ENCODE peak calls at places on chromosomes 16 and 17, in five cellular contexts. R is HS-27A, P is HTR-8/SVneo, X is brain microvascular endothelial cell, T is EL. Z is an unnamed sample.

GRCh38 chr16:5042574-5043171 is 8.9 kb upstream of the NAGPA start:
- DNase-seq in T (peak), R (no peak), P (peak), X (peak), Z (peak)

GRCh38 chr17:82120148-82120547 is 22.1 kb upstream of the FASN start:
- DNase-seq in X (no peak), T (peak), R (no peak), P (no peak), Z (peak)

GRCh38 chr16:30526137-30526822 is at the start of gene ZNF768:
- DNase-seq in R (no peak), T (peak), X (no peak), P (peak), Z (peak)

GRCh38 chr17:19260958-19261357 is 23.8 kb downstream of the EPN2 start:
- DNase-seq in X (no peak), T (no peak), R (no peak), P (no peak), Z (no peak)

GRCh38 chr17:40348562-40349476 is 15.7 kb downstream of the GJD3 start:
- DNase-seq in T (no peak), P (no peak), X (no peak), R (no peak), Z (no peak)

GRCh38 chr17:8073627-8074485 is 13.7 kb downstream of the ALOX12B start:
- DNase-seq in P (peak), T (peak), X (peak), R (no peak), Z (peak)

GRCh38 chr16:80323187-80323807 is 217.5 kb upstream of the DYNLRB2 start:
- DNase-seq in T (no peak), X (no peak), R (no peak), P (no peak), Z (no peak)

GRCh38 chr17:39791296-39791992 is 53.7 kb downstream of the GRB7 start:
- DNase-seq in R (no peak), P (no peak), T (no peak), X (no peak), Z (no peak)

GRCh38 chr16:2071454-2072263 is 23.9 kb downstream of the TSC2 start:
- DNase-seq in R (no peak), T (no peak), P (no peak), X (no peak), Z (no peak)

GRCh38 chr17:77210331-77210730 is 69.6 kb downstream of the SEC14L1 start:
- DNase-seq in P (no peak), T (no peak), X (no peak), R (no peak), Z (no peak)